ENCODE peak calls at places on chromosomes 16 and 17, in six cellular contexts. O is adrenal gland, H is tibial nerve, J is mucosa of descending colon, P is stomach, N is tibial artery. R is an unnamed sample.

GRCh38 chr16:53743149-53743566 is 39.2 kb downstream of the FTO start:
- DNase-seq in O (no peak), H (no peak), J (peak), P (no peak), N (no peak), R (no peak)

GRCh38 chr17:43402078-43402477 is 3.3 kb downstream of the ARL4D start:
- DNase-seq in O (no peak), H (no peak), J (no peak), P (no peak), N (no peak), R (no peak)

GRCh38 chr16:15948532-15949209 is 745 bp upstream of the ABCC1 start:
- DNase-seq in O (no peak), H (no peak), J (peak), P (no peak), N (no peak), R (no peak)

GRCh38 chr17:42798383-42799380 is at the start of the genes CNTD1 and COA3:
- DNase-seq in O (peak), H (peak), J (peak), P (peak), N (peak), R (peak)

GRCh38 chr17:55062921-55063320 is 94.4 kb downstream of the STXBP4 start:
- DNase-seq in O (no peak), H (no peak), J (no peak), P (no peak), N (no peak), R (no peak)

GRCh38 chr16:85715169-85716015 is 26.6 kb upstream of the GINS2 start:
- DNase-seq in O (no peak), H (no peak), J (no peak), P (no peak), N (no peak), R (no peak)

GRCh38 chr16:56532714-56533113 is 12.9 kb upstream of the BBS2 start:
- DNase-seq in O (no peak), H (no peak), J (no peak), P (no peak), N (no peak), R (no peak)

GRCh38 chr17:43356999-43357398 is 41.8 kb upstream of the ARL4D start:
- DNase-seq in O (peak), H (no peak), J (no peak), P (no peak), N (no peak), R (peak)

GRCh38 chr17:47323382-47324223 is at the start of gene EFCAB13:
- DNase-seq in O (peak), H (peak), J (peak), P (peak), N (peak), R (no peak)

GRCh38 chr16:1105888-1106620 is 10.0 kb upstream of the C1QTNF8 start:
- DNase-seq in O (peak), H (no peak), J (peak), P (peak), N (peak), R (no peak)

GRCh38 chr17:50297407-50297865 is 23.2 kb downstream of the TMEM92 start:
- DNase-seq in O (peak), H (peak), J (peak), P (peak), N (peak), R (peak)

GRCh38 chr17:12231027-12231682 is 210.5 kb downstream of the MAP2K4 start:
- DNase-seq in O (peak), H (no peak), J (no peak), P (no peak), N (no peak), R (no peak)

GRCh38 chr17:50072130-50072529 is 16.2 kb downstream of the ITGA3 start:
- DNase-seq in O (no peak), H (no peak), J (no peak), P (no peak), N (no peak), R (no peak)

GRCh38 chr16:4316103-4316731 is 350 bp downstream of the GLIS2 start:
- DNase-seq in O (no peak), H (no peak), J (no peak), P (no peak), N (no peak), R (no peak)

GRCh38 chr16:31033709-31034492 is 543 bp downstream of the STX4 start:
- DNase-seq in O (peak), H (peak), J (peak), P (peak), N (peak), R (peak)

GRCh38 chr17:40062347-40063033 is at the start of gene THRA:
- DNase-seq in O (peak), H (peak), J (peak), P (peak), N (peak), R (no peak)
- TF ChIP-seq CTCF in O (peak), H (peak), J (no peak), P (peak), N (no peak), R (no peak)

GRCh38 chr17:37180371-37180770 is 195.4 kb upstream of the C17orf78 start:
- DNase-seq in O (no peak), H (no peak), J (no peak), P (no peak), N (no peak), R (no peak)

GRCh38 chr17:37179893-37180292 is 195.9 kb upstream of the C17orf78 start:
- DNase-seq in O (no peak), H (no peak), J (no peak), P (no peak), N (no peak), R (peak)

GRCh38 chr17:37177234-37177633 is 198.6 kb upstream of the C17orf78 start:
- DNase-seq in O (no peak), H (no peak), J (no peak), P (no peak), N (no peak), R (no peak)

GRCh38 chr17:37170881-37171460 is 204.8 kb upstream of the C17orf78 start:
- DNase-seq in O (no peak), H (no peak), J (no peak), P (no peak), N (no peak), R (no peak)

DNA sequence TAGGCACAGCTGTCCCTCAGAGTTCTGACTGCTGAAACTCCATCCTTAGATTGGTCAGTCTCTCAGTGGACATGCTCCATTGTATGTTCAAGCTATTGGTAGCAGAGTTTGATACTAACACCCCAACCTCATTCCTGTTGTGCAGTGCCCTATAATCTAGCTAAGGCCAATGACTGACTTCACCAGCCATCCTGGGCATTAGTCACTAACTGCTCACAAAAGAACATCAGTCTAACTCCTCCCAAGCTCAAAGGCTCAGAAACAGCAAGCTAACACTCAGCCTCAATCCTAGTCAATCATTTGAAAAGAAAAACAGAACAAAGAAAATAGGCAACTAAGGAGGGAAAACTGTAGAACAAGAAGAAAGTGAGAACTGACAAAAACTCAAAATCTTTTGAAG is 199.1 kb upstream of the C17orf78 start:
- DNase-seq in O (no peak), H (no peak), J (no peak), P (no peak), N (no peak), R (no peak)
- H3K4me3 ChIP-seq in O (no peak), H (no peak), J (no peak), P (no peak), N (no peak), R (no peak)

DNA sequence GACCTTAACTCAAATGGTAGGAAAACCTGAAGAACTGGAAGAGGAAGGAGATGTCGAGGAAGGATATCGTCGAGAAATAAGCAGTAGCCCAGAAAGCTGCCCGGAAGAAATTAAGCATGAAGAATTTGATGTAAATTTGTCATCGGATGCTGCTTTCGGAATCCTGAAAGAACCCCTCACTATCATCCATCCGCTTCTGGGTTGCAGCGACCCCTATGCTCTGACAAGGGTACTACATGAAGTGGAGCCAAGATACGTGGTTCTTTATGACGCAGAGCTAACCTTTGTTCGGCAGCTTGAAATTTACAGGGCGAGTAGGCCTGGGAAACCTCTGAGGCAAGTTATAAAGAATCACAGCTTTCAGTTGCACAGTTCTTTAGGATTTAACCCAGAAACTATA is 15.5 kb downstream of the ERCC4 start:
- DNase-seq in O (no peak), H (no peak), J (no peak), P (no peak), N (no peak), R (no peak)
- TF ChIP-seq CTCF in O (peak), H (no peak), J (peak), P (no peak), N (no peak), R (peak)

GRCh38 chr16:67001159-67001486 is 12.7 kb downstream of the CES4A start:
- DNase-seq in O (no peak), H (no peak), J (no peak), P (no peak), N (no peak), R (no peak)
- H3K4me3 ChIP-seq in O (peak), H (peak), J (no peak), P (peak), N (peak), R (peak)

GRCh38 chr16:58411336-58411735 is 19.1 kb downstream of the GINS3 start:
- DNase-seq in O (no peak), H (no peak), J (no peak), P (no peak), N (no peak), R (no peak)

GRCh38 chr16:58414938-58415451 is 22.7 kb downstream of the GINS3 start:
- DNase-seq in O (no peak), H (no peak), J (no peak), P (no peak), N (no peak), R (peak)

GRCh38 chr16:58409316-58409973 is 17.2 kb downstream of the GINS3 start:
- DNase-seq in O (peak), H (peak), J (no peak), P (peak), N (peak), R (peak)

GRCh38 chr16:58413359-58413758 is 21.1 kb downstream of the GINS3 start:
- DNase-seq in O (no peak), H (no peak), J (no peak), P (no peak), N (no peak), R (no peak)

DNA sequence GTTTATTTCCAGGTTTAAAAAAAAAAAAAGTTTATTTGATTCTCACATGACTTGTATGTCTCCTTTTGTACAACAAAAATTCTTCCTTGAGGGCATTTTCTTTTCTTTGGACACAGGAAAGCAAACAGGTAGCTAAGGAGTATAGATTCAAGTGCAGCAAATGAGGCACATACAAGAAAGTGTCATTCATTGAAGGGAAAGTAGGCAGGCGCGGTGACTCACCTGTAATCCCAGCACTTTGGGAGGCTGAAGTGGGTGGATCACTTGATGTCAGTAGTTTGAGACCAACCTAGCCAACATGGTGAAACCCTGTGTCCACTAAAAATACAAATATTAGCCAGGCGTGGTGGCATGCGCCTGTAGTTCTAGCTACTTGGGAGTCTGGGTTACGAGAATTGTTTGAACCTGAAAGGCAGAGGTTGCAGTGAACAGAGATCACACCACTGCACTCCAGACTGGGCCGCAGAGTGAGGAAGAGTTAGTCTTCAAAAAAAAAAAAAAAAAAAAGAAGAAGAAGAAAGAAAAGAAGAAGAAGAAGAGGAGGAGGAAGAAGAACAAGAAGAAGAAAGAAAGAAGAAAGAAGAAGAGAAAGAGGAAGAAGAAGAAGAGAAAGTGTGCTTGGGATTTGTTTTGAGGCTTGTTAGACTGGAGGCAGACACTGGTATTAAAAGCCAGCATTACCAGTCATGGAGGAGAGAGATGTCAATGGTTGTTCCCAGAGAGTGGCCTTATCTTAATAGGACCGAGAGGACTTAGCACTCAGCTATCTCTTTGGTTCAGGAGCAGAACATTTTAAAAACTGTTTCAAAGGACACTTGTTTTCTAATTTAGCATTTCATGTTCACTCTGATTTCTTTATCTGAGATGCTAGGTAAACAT is 19.7 kb downstream of the GINS3 start:
- DNase-seq in O (no peak), H (no peak), J (no peak), P (no peak), N (no peak), R (no peak)
- TF ChIP-seq CTCF in O (no peak), H (no peak), J (no peak), P (no peak), N (no peak), R (no peak)

DNA sequence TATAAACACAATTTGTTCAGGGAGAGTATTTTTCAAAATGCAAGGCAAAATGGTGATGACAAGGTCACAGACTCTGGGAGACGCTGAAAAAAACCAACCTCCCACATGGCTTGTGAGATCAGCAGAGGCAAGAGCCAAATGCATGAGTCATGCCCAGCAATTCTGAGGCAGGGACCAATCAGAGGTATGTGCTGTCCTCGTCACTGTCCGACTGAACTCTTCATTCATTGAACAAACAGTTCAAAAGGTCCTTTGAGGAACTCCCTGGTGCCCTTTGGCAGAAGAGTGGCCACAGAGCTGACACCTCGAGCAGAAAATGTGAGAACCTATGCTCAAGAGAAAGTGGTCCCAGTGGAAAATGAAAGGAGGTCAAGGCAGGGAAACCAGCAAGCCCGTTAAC is 51.0 kb downstream of the CDH11 start:
- DNase-seq in O (peak), H (no peak), J (peak), P (peak), N (peak), R (peak)
- H3K4me3 ChIP-seq in O (peak), H (no peak), J (no peak), P (peak), N (peak), R (no peak)

GRCh38 chr17:57892820-57893595 is 43.2 kb upstream of the MRPS23 start:
- DNase-seq in O (peak), H (peak), J (peak), P (peak), N (peak), R (peak)
- TF ChIP-seq CTCF in O (no peak), H (no peak), J (no peak), P (peak), N (no peak), R (no peak)

R was measured in astrocyte of the cerebellum.